ENCODE peak calls at places on chromosome 14, in ten cellular contexts. B is sigmoid colon, W is GM20000, E is endothelial cell, P is PC-3, V is lower leg skin, G is AG09309, D is astrocyte of the spinal cord, A is GM12865, U is foreskin fibroblast. Q is an unnamed sample.

GRCh38 chr14:22358726-22359125 is 230.3 kb downstream of the DAD1 start:
- DNase-seq in B (no peak), W (no peak), E (no peak), P (no peak), V (no peak), G (no peak), D (no peak), A (no peak), U (no peak), Q (no peak)

GRCh38 chr14:68927089-68927488 is 52.0 kb downstream of the ACTN1 start:
- DNase-seq in B (no peak), W (no peak), E (no peak), P (no peak), V (no peak), G (no peak), D (no peak), A (no peak), U (no peak), Q (no peak)

GRCh38 chr14:89365071-89365801 is 51.8 kb downstream of the FOXN3 start:
- DNase-seq in B (no peak), W (peak; percentile 75), E (peak; percentile 23), P (no peak), V (peak; percentile 36), G (no peak), D (no peak), A (peak; percentile 92), U (no peak), Q (no peak)

GRCh38 chr14:32374155-32374554 is 45.1 kb downstream of the AKAP6 start:
- DNase-seq in B (no peak), W (no peak), E (no peak), P (peak; percentile 5), V (no peak), G (no peak), D (peak; percentile 62), A (no peak), U (no peak), Q (no peak)

GRCh38 chr14:50321009-50321660 is 9.0 kb downstream of the DMAC2L start:
- DNase-seq in B (peak; percentile 82), W (peak; percentile 67), E (peak; percentile 54), P (peak; percentile 97), V (peak; percentile 73), G (peak; percentile 81), D (peak; percentile 95), A (peak; percentile 92), U (peak; percentile 93), Q (no peak)

GRCh38 chr14:104091061-104091926 is 5.8 kb downstream of the ASPG start:
- DNase-seq in B (no peak), W (no peak), E (no peak), P (no peak), V (no peak), G (no peak), D (no peak), A (no peak), U (no peak), Q (peak; percentile 75)

GRCh38 chr14:104130974-104131651 is 7.3 kb upstream of the KIF26A start:
- DNase-seq in B (peak; percentile 62), W (peak; percentile 70), E (peak; percentile 52), P (peak; percentile 79), V (no peak), G (no peak), D (no peak), A (peak; percentile 40), U (no peak), Q (peak; percentile 59)

GRCh38 chr14:44300911-44301310 is 206.2 kb downstream of the FSCB start:
- DNase-seq in B (no peak), W (no peak), E (no peak), P (no peak), V (no peak), G (no peak), D (no peak), A (no peak), U (no peak), Q (no peak)

GRCh38 chr14:81315344-81315743 is 84.8 kb downstream of the STON2 start:
- DNase-seq in B (no peak), W (no peak), E (no peak), P (no peak), V (no peak), G (no peak), D (no peak), A (no peak), U (no peak), Q (no peak)

GRCh38 chr14:101475468-101476257 is 85.6 kb upstream of the DIO3 start:
- DNase-seq in B (peak; percentile 72), W (no peak), E (no peak), P (peak; percentile 88), V (peak; percentile 43), G (peak; percentile 68), D (peak; percentile 49), A (no peak), U (peak; percentile 34), Q (peak; percentile 90)

GRCh38 chr14:52443506-52443905 is 108.8 kb downstream of the TXNDC16 start:
- DNase-seq in B (no peak), W (no peak), E (no peak), P (no peak), V (no peak), G (no peak), D (no peak), A (no peak), U (peak; percentile 30), Q (no peak)
- TF ChIP-seq CTCF in B (no peak), W (no peak), E (no peak), P (no peak), V (no peak), G (no peak), D (no peak), A (no peak), U (no peak), Q (no peak)

GRCh38 chr14:52961060-52961639 is 10.3 kb upstream of the FERMT2 start:
- DNase-seq in B (peak; percentile 77), W (peak; percentile 76), E (peak; percentile 21), P (peak; percentile 88), V (peak; percentile 43), G (no peak), D (peak; percentile 67), A (peak; percentile 83), U (no peak), Q (no peak)
- TF ChIP-seq CTCF in B (peak; percentile 76), W (peak; percentile 49), E (peak; percentile 47), P (peak; percentile 90), V (no peak), G (peak; percentile 60), D (peak; percentile 68), A (peak; percentile 66), U (peak; percentile 58), Q (peak; percentile 84)

GRCh38 chr14:64770751-64771150 is 66.5 kb downstream of the PLEKHG3 start:
- DNase-seq in B (peak; percentile 58), W (no peak), E (no peak), P (no peak), V (no peak), G (no peak), D (no peak), A (no peak), U (no peak), Q (peak; percentile 87)

GRCh38 chr14:64771161-64771560 is 66.9 kb downstream of the PLEKHG3 start:
- DNase-seq in B (no peak), W (no peak), E (no peak), P (no peak), V (no peak), G (no peak), D (no peak), A (no peak), U (no peak), Q (no peak)

GRCh38 chr14:64773046-64773445 is 68.8 kb downstream of the PLEKHG3 start:
- DNase-seq in B (no peak), W (no peak), E (no peak), P (no peak), V (no peak), G (no peak), D (no peak), A (no peak), U (no peak), Q (peak; percentile 65)

GRCh38 chr14:64773577-64773976 is 69.4 kb downstream of the PLEKHG3 start:
- DNase-seq in B (no peak), W (no peak), E (no peak), P (peak; percentile 12), V (no peak), G (no peak), D (no peak), A (no peak), U (no peak), Q (peak; percentile 49)

DNA sequence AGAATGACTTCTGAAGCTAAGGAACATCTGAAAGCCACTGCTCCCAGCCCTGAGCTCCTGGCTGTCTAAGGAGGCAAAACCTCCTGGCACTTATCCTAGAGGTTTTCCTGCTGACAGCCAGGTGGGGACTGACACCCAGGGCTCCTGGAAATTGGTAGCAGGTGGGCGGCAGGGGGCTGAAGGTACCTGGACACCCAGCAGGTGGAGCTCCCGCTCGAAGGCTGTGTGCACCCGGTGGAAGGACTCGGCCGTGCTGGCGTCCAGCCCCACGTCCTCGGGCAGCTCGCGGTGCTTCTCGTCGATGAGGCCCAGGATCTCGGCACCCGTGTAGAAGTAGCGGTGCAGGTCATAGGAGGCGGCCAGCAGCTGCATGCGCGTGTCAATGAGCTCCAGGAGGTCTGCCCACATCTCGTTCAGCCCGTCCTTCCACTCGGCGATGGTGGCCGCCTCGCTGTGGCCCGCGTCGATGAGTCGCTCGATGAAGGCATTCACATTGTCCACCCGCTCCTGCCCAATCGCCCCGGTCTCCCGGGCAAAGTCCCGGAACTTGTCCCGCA is 68.2 kb downstream of the PLEKHG3 start:
- DNase-seq in B (peak; percentile 44), W (no peak), E (no peak), P (no peak), V (no peak), G (no peak), D (no peak), A (no peak), U (no peak), Q (peak; percentile 82)
- TF ChIP-seq CTCF in B (no peak), W (no peak), E (no peak), P (peak; percentile 45), V (no peak), G (no peak), D (peak; percentile 14), A (no peak), U (no peak), Q (peak; percentile 44)

GRCh38 chr14:73786632-73786941 is 65.0 kb upstream of the PTGR2 start:
- DNase-seq in B (peak; percentile 76), W (peak; percentile 69), E (peak; percentile 59), P (peak; percentile 42), V (no peak), G (no peak), D (peak; percentile 32), A (peak; percentile 68), U (no peak), Q (no peak)

GRCh38 chr14:73785336-73785833 is 66.2 kb upstream of the PTGR2 start:
- DNase-seq in B (peak; percentile 76), W (no peak), E (peak; percentile 33), P (peak; percentile 79), V (no peak), G (no peak), D (peak; percentile 86), A (peak; percentile 61), U (peak; percentile 78), Q (no peak)

GRCh38 chr14:73784988-73785313 is 66.7 kb upstream of the PTGR2 start:
- DNase-seq in B (peak; percentile 68), W (no peak), E (no peak), P (no peak), V (no peak), G (no peak), D (no peak), A (no peak), U (no peak), Q (no peak)

GRCh38 chr14:73786942-73787759 is 64.5 kb upstream of the PTGR2 start:
- DNase-seq in B (peak; percentile 85), W (peak; percentile 78), E (peak; percentile 61), P (peak; percentile 56), V (no peak), G (no peak), D (peak; percentile 37), A (peak; percentile 72), U (no peak), Q (no peak)

GRCh38 chr14:73785834-73786631 is 65.6 kb upstream of the PTGR2 start:
- DNase-seq in B (peak; percentile 94), W (peak; percentile 66), E (peak; percentile 69), P (peak; percentile 86), V (peak; percentile 87), G (peak; percentile 82), D (peak; percentile 84), A (peak; percentile 85), U (peak; percentile 91), Q (no peak)
- TF ChIP-seq CTCF in B (peak; percentile 37), W (no peak), E (no peak), P (no peak), V (no peak), G (peak; percentile 34), D (peak; percentile 18), A (peak; percentile 23), U (no peak), Q (peak; percentile 48)